ENCODE peak calls at places on chromosomes 4 and X, in eight cellular contexts. V, Z, B, G, Y, P, K and S are unnamed samples.

GRCh38 chrX:74458738-74459137 is 37.4 kb downstream of the SLC16A2 start:
- DNase-seq in P (no peak), Y (no peak), V (no peak), G (peak), Z (no peak), B (peak), K (no peak), S (peak)

GRCh38 chr4:39062094-39062493 is at the start of gene KLHL5:
- DNase-seq in K (no peak), V (no peak), Z (no peak), Y (no peak), P (no peak), G (no peak), B (no peak), S (no peak)

GRCh38 chr4:123616970-123617392 is 220.4 kb downstream of the SPRY1 start:
- DNase-seq in V (no peak), Y (no peak), Z (no peak), K (peak), P (peak), B (no peak), G (no peak), S (no peak)

GRCh38 chr4:128582319-128582948 is 227.1 kb upstream of the JADE1 start:
- DNase-seq in G (no peak), Y (no peak), Z (no peak), K (no peak), V (no peak), P (no peak), B (no peak), S (no peak)

GRCh38 chr4:140346136-140346535 is 27.3 kb upstream of the SCOC start:
- DNase-seq in K (no peak), V (no peak), P (peak), B (no peak), Y (no peak), Z (no peak), G (no peak), S (no peak)

GRCh38 chrX:123975180-123975579 is 13.7 kb downstream of the STAG2 start:
- DNase-seq in K (no peak), V (no peak), G (no peak), Y (no peak), B (no peak), Z (no peak), P (no peak), S (peak)

GRCh38 chrX:72269671-72270251 is 7.3 kb downstream of the RPS4X start:
- DNase-seq in P (no peak), B (peak), G (no peak), Y (no peak), V (no peak), K (no peak), Z (no peak), S (no peak)

GRCh38 chrX:72057331-72057730 is 74.4 kb downstream of the RTL5 start:
- DNase-seq in B (no peak), G (no peak), P (no peak), K (no peak), Y (no peak), V (no peak), Z (no peak), S (no peak)

GRCh38 chrX:17759990-17760389 is 22.7 kb downstream of the SCML1 start:
- DNase-seq in Y (no peak), B (no peak), V (no peak), G (no peak), Z (no peak), K (no peak), P (no peak), S (no peak)

GRCh38 chr4:80454040-80454439 is 118.5 kb downstream of the CFAP299 start:
- DNase-seq in B (no peak), K (no peak), Y (no peak), G (no peak), V (no peak), Z (no peak), P (no peak), S (peak)

GRCh38 chrX:14673764-14674163 is 144.4 kb downstream of the GLRA2 start:
- DNase-seq in P (peak), B (peak), Y (peak), G (peak), K (no peak), V (peak), Z (no peak), S (peak)